ENCODE peak calls at places on chromosomes 4 and X, in eight cellular contexts. Q is lower lobe of right lung; T is aorta; P is mesenchymal stem cell; J is germinal center; S is DMS 273 treated with DMSO at 0.1 percent for 48 hours; U is stimulated activated CD4-positive, alpha-beta T cell treated with anti-CD3 and anti-CD28 coated beads, TNF-alpha, amount 100 ng/mL, for 4 hours; W is NCI-H1092 treated with DMSO at 0.1 percent for 48 hours. H is an unnamed sample.

GRCh38 chr4:40289366-40290188 is 45.6 kb upstream of the CHRNA9 start:
- DNase-seq in W (no peak), S (no peak), Q (no peak), U (no peak), J (no peak), T (no peak), P (no peak), H (no peak)

GRCh38 chr4:190017357-190018200 is 9.5 kb downstream of the FRG2 start:
- DNase-seq in J (no peak), S (no peak), P (no peak), U (no peak), T (no peak), Q (no peak), W (no peak), H (no peak)

GRCh38 chrX:133250184-133251080 is 32.3 kb upstream of the TFDP3 start:
- DNase-seq in S (no peak), T (no peak), Q (no peak), W (no peak), P (no peak), J (no peak), U (no peak), H (no peak)

GRCh38 chr4:69800599-69800998 is 40.2 kb upstream of the SULT1B1 start:
- DNase-seq in J (no peak), U (no peak), W (no peak), S (no peak), P (no peak), T (no peak), Q (no peak), H (no peak)

GRCh38 chr4:181933471-181933870 is 309.7 kb upstream of the TENM3 start:
- DNase-seq in W (no peak), J (no peak), T (no peak), Q (no peak), P (no peak), S (no peak), U (no peak), H (no peak)

GRCh38 chrX:22366866-22367265 is 94.2 kb downstream of the CBLL2 start:
- DNase-seq in P (no peak), W (no peak), S (no peak), J (no peak), U (no peak), T (no peak), Q (no peak), H (no peak)

GRCh38 chr4:173195132-173195531 is 26.5 kb downstream of the GALNT7 start:
- DNase-seq in J (no peak), U (no peak), P (no peak), Q (no peak), S (no peak), T (no peak), W (no peak), H (no peak)

GRCh38 chrX:134743121-134743520 is 84.8 kb upstream of the PLAC1 start:
- DNase-seq in J (no peak), S (no peak), W (no peak), P (no peak), U (no peak), Q (no peak), T (no peak), H (no peak)

GRCh38 chr4:80685219-80685618 is 345.3 kb upstream of the BMP3 start:
- DNase-seq in Q (no peak), J (peak; percentile 6), U (no peak), W (no peak), P (no peak), S (no peak), T (no peak), H (no peak)

GRCh38 chrX:142982679-142983078 is 43.0 kb upstream of the SPANXN4 start:
- DNase-seq in J (no peak), U (no peak), Q (no peak), W (no peak), P (no peak), S (no peak), T (no peak), H (no peak)

GRCh38 chr4:4714330-4714729 is 145.1 kb upstream of the MSX1 start:
- DNase-seq in J (no peak), U (no peak), S (no peak), W (no peak), Q (no peak), P (peak; percentile 34), T (no peak), H (no peak)

GRCh38 chr4:152159773-152160172 is 376.1 kb downstream of the FBXW7 start:
- DNase-seq in S (no peak), Q (no peak), J (no peak), T (no peak), P (no peak), U (no peak), W (no peak), H (no peak)

GRCh38 chr4:70511365-70511764 is 7.0 kb upstream of the AMTN start:
- DNase-seq in P (no peak), S (no peak), Q (no peak), T (no peak), J (no peak), U (no peak), W (no peak), H (no peak)

GRCh38 chr4:41880840-41881831 is 54.1 kb upstream of the TMEM33 start:
- DNase-seq in S (no peak), Q (no peak), J (no peak), T (no peak), P (peak; percentile 28), W (peak; percentile 26), U (no peak), H (no peak)

GRCh38 chr4:39124885-39125599 is 57.3 kb upstream of the WDR19 start:
- DNase-seq in P (no peak), W (no peak), T (no peak), S (no peak), J (peak; percentile 14), U (no peak), Q (no peak), H (no peak)

GRCh38 chr4:162939086-162939485 is 227.6 kb downstream of the NAF1 start:
- DNase-seq in S (no peak), W (no peak), J (no peak), P (no peak), T (no peak), U (no peak), Q (no peak), H (no peak)

GRCh38 chr4:94721310-94721709 is 36.4 kb upstream of the BMPR1B start:
- DNase-seq in P (no peak), J (no peak), Q (no peak), S (no peak), T (no peak), W (no peak), U (no peak), H (no peak)

GRCh38 chrX:97639526-97639925 is 755.8 kb downstream of the RPA4 start:
- DNase-seq in J (no peak), U (no peak), S (no peak), W (peak; percentile 4), P (no peak), Q (no peak), T (no peak), H (peak; percentile 92)

GRCh38 chr4:111018231-111018630 is 395.4 kb upstream of the PITX2 start:
- DNase-seq in Q (no peak), U (no peak), W (no peak), J (no peak), P (no peak), S (no peak), T (no peak), H (no peak)

GRCh38 chr4:119684463-119684862 is 55.9 kb upstream of the PDE5A start:
- DNase-seq in U (no peak), P (no peak), W (no peak), J (no peak), S (no peak), T (no peak), Q (no peak), H (no peak)

GRCh38 chr4:8438743-8439142 is 1.8 kb downstream of the ACOX3 start:
- DNase-seq in S (no peak), Q (no peak), J (no peak), T (no peak), W (no peak), U (no peak), P (no peak), H (no peak)

H was measured in MM.1S.